ENCODE peak calls at places on chromosomes 3 and 15, in four cellular contexts. One of them, this sample, is unnamed.

GRCh38 chr3:194472290-194472920 is 14.4 kb downstream of the ATP13A3 start:
- DNase-seq in breast epithelium: no peak
- DNase-seq in uterus: no peak
- DNase-seq in testis: peak; percentile 49
- DNase-seq in this sample: peak; percentile 71

GRCh38 chr3:79602385-79602784 is 165.4 kb downstream of the ROBO1 start:
- DNase-seq in breast epithelium: no peak
- DNase-seq in uterus: no peak
- DNase-seq in testis: no peak
- DNase-seq in this sample: no peak

GRCh38 chr15:90184119-90184785 is 16.9 kb upstream of the SEMA4B start:
- DNase-seq in breast epithelium: peak; percentile 84
- DNase-seq in uterus: peak; percentile 79
- DNase-seq in testis: peak; percentile 96
- DNase-seq in this sample: peak; percentile 92

GRCh38 chr3:140170612-140171011 is 235.6 kb downstream of the CLSTN2 start:
- DNase-seq in breast epithelium: no peak
- DNase-seq in uterus: no peak
- DNase-seq in testis: no peak
- DNase-seq in this sample: no peak

GRCh38 chr15:50144342-50145120 is 25.5 kb upstream of the ATP8B4 start:
- DNase-seq in breast epithelium: no peak
- DNase-seq in uterus: no peak
- DNase-seq in testis: no peak
- DNase-seq in this sample: no peak

GRCh38 chr3:51336261-51336660 is 48.8 kb upstream of the MANF start:
- DNase-seq in breast epithelium: no peak
- DNase-seq in uterus: no peak
- DNase-seq in testis: no peak
- DNase-seq in this sample: no peak

GRCh38 chr3:193963808-193964516 is 172.0 kb upstream of the HES1 start:
- DNase-seq in breast epithelium: no peak
- DNase-seq in uterus: no peak
- DNase-seq in testis: no peak
- DNase-seq in this sample: no peak

GRCh38 chr3:50415813-50416212 is 56.5 kb upstream of the TMEM115 start:
- DNase-seq in breast epithelium: no peak
- DNase-seq in uterus: no peak
- DNase-seq in testis: no peak
- DNase-seq in this sample: no peak

GRCh38 chr3:24773798-24774197 is 279.1 kb upstream of the THRB start:
- DNase-seq in breast epithelium: no peak
- DNase-seq in uterus: peak; percentile 25
- DNase-seq in testis: peak; percentile 49
- DNase-seq in this sample: peak; percentile 48

GRCh38 chr3:61964566-61964965 is 403.2 kb downstream of the PTPRG start:
- DNase-seq in breast epithelium: no peak
- DNase-seq in uterus: no peak
- DNase-seq in testis: no peak
- DNase-seq in this sample: no peak

GRCh38 chr3:186594591-186595113 is 18.2 kb upstream of the AHSG start:
- DNase-seq in breast epithelium: no peak
- DNase-seq in uterus: no peak
- DNase-seq in testis: no peak
- DNase-seq in this sample: peak; percentile 72

GRCh38 chr3:23238156-23238555 is 35.0 kb downstream of the UBE2E2 start:
- DNase-seq in breast epithelium: no peak
- DNase-seq in uterus: no peak
- DNase-seq in testis: no peak
- DNase-seq in this sample: no peak

GRCh38 chr3:10706156-10707088 is 109.6 kb upstream of the SLC6A11 start:
- DNase-seq in breast epithelium: no peak
- DNase-seq in uterus: no peak
- DNase-seq in testis: no peak
- DNase-seq in this sample: no peak

GRCh38 chr3:53030864-53031445 is 14.9 kb downstream of the SFMBT1 start:
- DNase-seq in breast epithelium: no peak
- DNase-seq in uterus: no peak
- DNase-seq in testis: no peak
- DNase-seq in this sample: no peak

GRCh38 chr3:177286034-177286433 is 88.8 kb upstream of the TBL1XR1 start:
- DNase-seq in breast epithelium: no peak
- DNase-seq in uterus: no peak
- DNase-seq in testis: no peak
- DNase-seq in this sample: no peak

GRCh38 chr3:126208618-126209256 is 28.4 kb upstream of the ALDH1L1 start:
- DNase-seq in breast epithelium: peak; percentile 82
- DNase-seq in uterus: peak; percentile 70
- DNase-seq in testis: peak; percentile 51
- DNase-seq in this sample: peak; percentile 92

GRCh38 chr3:139537325-139537724 is 2.2 kb downstream of the RBP1 start:
- DNase-seq in breast epithelium: no peak
- DNase-seq in uterus: no peak
- DNase-seq in testis: no peak
- DNase-seq in this sample: no peak

GRCh38 chr3:135989247-135989646 is 23.7 kb downstream of the PPP2R3A start:
- DNase-seq in breast epithelium: no peak
- DNase-seq in uterus: no peak
- DNase-seq in testis: no peak
- DNase-seq in this sample: no peak

GRCh38 chr15:100929641-100930042 is 10.5 kb downstream of the LRRK1 start:
- DNase-seq in breast epithelium: no peak
- DNase-seq in uterus: no peak
- DNase-seq in testis: no peak
- DNase-seq in this sample: no peak

GRCh38 chr3:123081718-123082369 is 15.0 kb downstream of the PDIA5 start:
- DNase-seq in breast epithelium: no peak
- DNase-seq in uterus: no peak
- DNase-seq in testis: peak; percentile 60
- DNase-seq in this sample: no peak

GRCh38 chr3:69368129-69368741 is 17.7 kb downstream of the FRMD4B start:
- DNase-seq in breast epithelium: no peak
- DNase-seq in uterus: no peak
- DNase-seq in testis: no peak
- DNase-seq in this sample: no peak

GRCh38 chr15:77402740-77403379 is 17.0 kb downstream of the PEAK1 start:
- DNase-seq in breast epithelium: no peak
- DNase-seq in uterus: no peak
- DNase-seq in testis: no peak
- DNase-seq in this sample: no peak

GRCh38 chr3:9916734-9917680 is at the start of gene IL17RC:
- DNase-seq in breast epithelium: peak; percentile 95
- DNase-seq in uterus: peak; percentile 93
- DNase-seq in testis: peak; percentile 88
- DNase-seq in this sample: peak; percentile 94

GRCh38 chr15:73620078-73620477 is 13.1 kb downstream of the NPTN start:
- DNase-seq in breast epithelium: no peak
- DNase-seq in uterus: no peak
- DNase-seq in testis: no peak
- DNase-seq in this sample: no peak
- H3K4me1 ChIP-seq in breast epithelium: no peaks in the 10 kb centered on the region
- H3K4me1 ChIP-seq in uterus: peaks cover 18% of the 10 kb centered on the region
- H3K4me1 ChIP-seq in testis: peaks cover 16% of the 10 kb centered on the region
- H3K4me1 ChIP-seq in this sample: peaks cover 52% of the 10 kb centered on the region

GRCh38 chr3:42195879-42196330 is 70.1 kb downstream of the CCK start:
- DNase-seq in breast epithelium: no peak
- DNase-seq in uterus: no peak
- DNase-seq in testis: no peak
- DNase-seq in this sample: no peak
- H3K4me3 ChIP-seq in breast epithelium: no peak overlapping the region
- H3K4me3 ChIP-seq in uterus: no peak overlapping the region
- H3K4me3 ChIP-seq in testis: no peak overlapping the region
- H3K4me3 ChIP-seq in this sample: no peak overlapping the region

GRCh38 chr3:111352585-111352984 is 189.4 kb upstream of the CD96 start:
- DNase-seq in breast epithelium: no peak
- DNase-seq in uterus: no peak
- DNase-seq in testis: no peak
- DNase-seq in this sample: no peak
- TF ChIP-seq POLR2A in breast epithelium: no peak
- TF ChIP-seq POLR2A in uterus: no peak
- TF ChIP-seq POLR2A in testis: no peak
- TF ChIP-seq POLR2A in this sample: no peak

GRCh38 chr15:64004059-64004458 is 42.2 kb downstream of the DAPK2 start:
- DNase-seq in breast epithelium: no peak
- DNase-seq in uterus: no peak
- DNase-seq in testis: no peak
- DNase-seq in this sample: no peak
- H3K4me1 ChIP-seq in breast epithelium: no peaks in the 10 kb centered on the region
- H3K4me1 ChIP-seq in uterus: no peaks in the 10 kb centered on the region
- H3K4me1 ChIP-seq in testis: peaks cover 2% of the 10 kb centered on the region
- H3K4me1 ChIP-seq in this sample: peaks cover 29% of the 10 kb centered on the region

DNA sequence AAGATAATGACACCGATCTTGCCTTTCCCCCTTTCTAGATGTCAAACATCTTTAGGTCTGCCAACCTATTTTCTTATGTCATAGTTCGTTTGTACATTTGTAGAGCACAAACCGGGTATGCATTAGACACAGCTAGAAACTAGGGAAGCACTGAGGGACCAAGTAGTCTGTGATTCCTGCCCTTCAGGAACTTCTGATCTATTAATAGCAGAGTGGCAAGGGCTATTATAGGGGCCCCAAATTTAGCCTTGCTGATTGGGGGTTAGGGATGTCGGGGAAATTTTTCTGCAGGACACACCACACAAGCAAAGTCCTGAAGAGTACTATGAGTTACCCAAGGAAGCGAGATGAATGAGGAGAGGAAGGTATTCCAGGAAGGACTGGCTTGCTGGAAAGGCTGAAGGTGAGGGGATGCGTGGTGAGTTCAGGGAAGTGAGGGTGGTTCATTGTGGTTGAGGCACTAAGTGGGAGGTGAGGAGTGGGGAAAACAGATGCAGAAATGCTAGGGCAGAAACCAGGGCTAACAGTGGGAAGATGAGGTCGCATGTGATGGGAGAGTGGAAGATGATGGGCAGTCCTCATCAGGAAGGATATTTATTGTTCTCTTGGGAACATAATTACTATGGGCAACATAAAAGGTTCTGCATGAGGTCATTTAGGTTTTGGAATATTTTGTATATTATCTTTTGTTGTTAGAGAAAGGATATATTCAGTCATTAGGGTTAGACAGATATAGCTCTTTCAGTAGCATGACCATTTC is 144.3 kb downstream of the CMSS1 start:
- DNase-seq in breast epithelium: no peak
- DNase-seq in uterus: no peak
- DNase-seq in testis: no peak
- DNase-seq in this sample: no peak
- H3K4me3 ChIP-seq in breast epithelium: no peak overlapping the region
- H3K4me3 ChIP-seq in uterus: no peak overlapping the region
- H3K4me3 ChIP-seq in testis: no peak overlapping the region
- H3K4me3 ChIP-seq in this sample: no peak overlapping the region

GRCh38 chr15:39584266-39584659 is 3.4 kb downstream of the THBS1 start:
- DNase-seq in breast epithelium: no peak
- DNase-seq in uterus: no peak
- DNase-seq in testis: no peak
- DNase-seq in this sample: no peak

GRCh38 chr15:39582977-39583585 is 2.2 kb downstream of the THBS1 start:
- DNase-seq in breast epithelium: no peak
- DNase-seq in uterus: no peak
- DNase-seq in testis: no peak
- DNase-seq in this sample: no peak

GRCh38 chr15:39584662-39585393 is 3.9 kb downstream of the THBS1 start:
- DNase-seq in breast epithelium: no peak
- DNase-seq in uterus: no peak
- DNase-seq in testis: no peak
- DNase-seq in this sample: no peak

GRCh38 chr15:39582286-39582976 is 1.6 kb downstream of the THBS1 start:
- DNase-seq in breast epithelium: no peak
- DNase-seq in uterus: peak; percentile 57
- DNase-seq in testis: no peak
- DNase-seq in this sample: peak; percentile 53

GRCh38 chr15:39583586-39584265 is 2.8 kb downstream of the THBS1 start:
- DNase-seq in breast epithelium: no peak
- DNase-seq in uterus: no peak
- DNase-seq in testis: peak; percentile 43
- DNase-seq in this sample: no peak
- TF ChIP-seq POLR2A in breast epithelium: no peak
- TF ChIP-seq POLR2A in uterus: no peak
- TF ChIP-seq POLR2A in testis: no peak
- TF ChIP-seq POLR2A in this sample: peak; percentile 17

GRCh38 chr3:43181202-43181910 is 75.5 kb upstream of the POMGNT2 start:
- DNase-seq in breast epithelium: no peak
- DNase-seq in uterus: no peak
- DNase-seq in testis: no peak
- DNase-seq in this sample: no peak
- H3K4me1 ChIP-seq in breast epithelium: no peaks in the 10 kb centered on the region
- H3K4me1 ChIP-seq in uterus: no peaks in the 10 kb centered on the region
- H3K4me1 ChIP-seq in testis: no peaks in the 10 kb centered on the region
- H3K4me1 ChIP-seq in this sample: peaks cover 32% of the 10 kb centered on the region

DNA sequence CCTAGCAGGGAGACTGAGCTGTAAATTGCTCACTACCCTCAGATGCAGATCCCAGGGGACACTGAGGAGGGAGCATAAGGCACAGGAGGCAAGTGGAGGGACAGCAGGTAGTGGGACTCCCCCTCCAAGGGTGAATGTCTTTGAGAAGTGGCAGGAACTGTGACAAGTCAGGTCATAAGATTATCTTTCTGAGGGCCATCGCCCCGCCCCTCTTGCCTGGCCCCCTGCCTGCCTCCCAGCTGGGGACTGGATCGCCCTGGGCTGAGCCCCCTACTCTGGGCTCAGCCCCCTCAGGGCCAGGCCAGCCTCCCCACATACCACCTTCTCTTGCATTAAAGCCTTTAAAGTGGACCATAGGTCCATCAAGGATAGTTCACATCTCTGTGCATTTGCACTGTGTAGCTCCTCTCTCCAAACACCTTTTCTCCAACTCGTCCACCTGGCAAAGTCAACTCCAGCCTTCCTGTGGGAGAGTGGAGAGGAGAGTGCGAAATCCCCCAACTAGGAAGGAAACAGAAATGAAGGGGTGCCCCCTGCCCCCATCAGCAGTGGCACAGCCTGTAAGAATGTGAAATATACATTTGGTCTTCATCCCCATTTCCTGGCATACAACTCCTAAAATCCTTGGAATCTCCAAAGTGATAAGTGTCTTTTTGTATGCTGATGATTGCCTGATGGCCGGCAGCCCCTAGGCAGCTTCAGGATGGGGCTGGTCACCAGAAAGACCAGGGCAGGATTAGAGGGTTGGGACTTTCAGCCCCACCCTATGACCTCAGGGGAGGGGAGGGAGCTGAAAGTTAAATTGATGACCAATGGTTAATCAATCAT is 14.7 kb downstream of the PIF1 start:
- DNase-seq in breast epithelium: no peak
- DNase-seq in uterus: no peak
- DNase-seq in testis: no peak
- DNase-seq in this sample: no peak
- H3K4me3 ChIP-seq in breast epithelium: no peak overlapping the region
- H3K4me3 ChIP-seq in uterus: no peak overlapping the region
- H3K4me3 ChIP-seq in testis: no peak overlapping the region
- H3K4me3 ChIP-seq in this sample: no peak overlapping the region